ENCODE peak calls at places on chromosomes 6 and 20, in ten cellular contexts. L is epithelial cell of esophagus, F is A673, H is right cardiac atrium, I is A549, A is heart right ventricle, C is left ventricle myocardium inferior, Q is H1, K is uterus, N is choroid plexus epithelial cell. Z is an unnamed sample.

GRCh38 chr6:161168281-161168891 is 105.5 kb downstream of the AGPAT4 start:
- DNase-seq in L (peak; percentile 99), F (peak; percentile 77), H (no peak), I (peak; percentile 6), A (no peak), C (no peak), Q (no peak), K (peak; percentile 43), N (peak; percentile 100), Z (peak; percentile 98)

GRCh38 chr6:36827261-36828079 is 11.8 kb downstream of the CPNE5 start:
- DNase-seq in L (peak; percentile 69), F (no peak), H (peak; percentile 73), I (no peak), A (no peak), C (no peak), Q (no peak), K (peak; percentile 64), N (peak; percentile 76), Z (peak; percentile 60)

GRCh38 chr20:53824779-53825178 is 231.1 kb upstream of the ZNF217 start:
- DNase-seq in L (no peak), F (no peak), H (no peak), I (no peak), A (no peak), C (no peak), Q (no peak), K (no peak), N (peak; percentile 20), Z (no peak)

GRCh38 chr6:85405175-85405852 is 44.6 kb upstream of the NT5E start:
- DNase-seq in L (no peak), F (no peak), H (no peak), I (peak; percentile 25), A (no peak), C (no peak), Q (no peak), K (no peak), N (peak; percentile 38), Z (no peak)

GRCh38 chr20:33006776-33007375 is 628 bp upstream of the BPIFB2 start:
- DNase-seq in L (no peak), F (no peak), H (no peak), I (no peak), A (no peak), C (no peak), Q (no peak), K (no peak), N (no peak), Z (no peak)

GRCh38 chr6:3751730-3752537 is 421 bp upstream of the PXDC1 start:
- DNase-seq in L (peak; percentile 85), F (peak; percentile 88), H (peak; percentile 93), I (peak; percentile 81), A (peak; percentile 88), C (peak; percentile 90), Q (no peak), K (peak; percentile 90), N (peak; percentile 94), Z (peak; percentile 84)

GRCh38 chr20:45857836-45858250 is 429 bp downstream of the ZSWIM3 start:
- DNase-seq in L (peak; percentile 24), F (peak; percentile 29), H (no peak), I (no peak), A (no peak), C (no peak), Q (no peak), K (no peak), N (peak; percentile 39), Z (no peak)

GRCh38 chr6:160121981-160122380 is 366 bp downstream of the SLC22A1 start:
- DNase-seq in L (no peak), F (no peak), H (no peak), I (no peak), A (no peak), C (no peak), Q (no peak), K (peak; percentile 8), N (no peak), Z (no peak)

GRCh38 chr6:139588734-139589418 is 214.4 kb upstream of the CITED2 start:
- DNase-seq in L (peak; percentile 38), F (no peak), H (no peak), I (no peak), A (no peak), C (no peak), Q (no peak), K (no peak), N (peak; percentile 84), Z (peak; percentile 83)

GRCh38 chr6:109961666-109962065 is 16.4 kb upstream of the GPR6 start:
- DNase-seq in L (peak; percentile 73), F (no peak), H (no peak), I (no peak), A (no peak), C (no peak), Q (no peak), K (no peak), N (peak; percentile 35), Z (no peak)

GRCh38 chr6:139635401-139636130 is 261.1 kb upstream of the CITED2 start:
- DNase-seq in L (peak; percentile 88), F (no peak), H (no peak), I (no peak), A (no peak), C (no peak), Q (no peak), K (no peak), N (no peak), Z (no peak)

GRCh38 chr6:129859524-129859923 is 1.6 kb downstream of the TMEM244 start:
- DNase-seq in L (no peak), F (no peak), H (no peak), I (no peak), A (no peak), C (no peak), Q (no peak), K (no peak), N (peak; percentile 42), Z (no peak)

GRCh38 chr6:2669067-2669710 is 81.5 kb downstream of the MYLK4 start:
- DNase-seq in L (no peak), F (no peak), H (no peak), I (no peak), A (no peak), C (no peak), Q (no peak), K (no peak), N (no peak), Z (no peak)

GRCh38 chr6:2680264-2680908 is 70.3 kb downstream of the MYLK4 start:
- DNase-seq in L (no peak), F (no peak), H (no peak), I (no peak), A (no peak), C (no peak), Q (no peak), K (no peak), N (no peak), Z (no peak)

GRCh38 chr6:2677080-2677593 is 73.6 kb downstream of the MYLK4 start:
- DNase-seq in L (no peak), F (no peak), H (no peak), I (no peak), A (no peak), C (no peak), Q (no peak), K (no peak), N (no peak), Z (no peak)

DNA sequence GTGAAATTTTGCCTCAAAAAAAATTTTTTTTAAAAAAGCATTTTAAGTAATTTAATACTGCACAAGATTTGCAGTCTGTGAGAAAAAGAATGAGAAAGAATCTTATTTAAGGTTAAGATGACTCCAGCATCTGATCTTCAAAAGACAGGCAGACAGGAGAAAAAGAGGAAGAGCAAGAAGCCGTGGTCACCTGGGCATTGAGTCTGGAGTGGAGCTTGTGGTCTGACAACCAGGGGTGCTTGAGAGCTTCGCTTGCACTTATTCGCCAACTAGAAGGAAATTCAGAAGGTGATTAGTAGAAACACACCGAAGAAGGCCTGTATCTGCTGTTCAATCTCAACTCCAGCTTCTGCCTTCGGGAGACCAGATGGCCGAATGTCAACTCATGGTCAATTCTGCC is 75.9 kb downstream of the MYLK4 start:
- DNase-seq in L (no peak), F (no peak), H (no peak), I (no peak), A (no peak), C (no peak), Q (no peak), K (no peak), N (no peak), Z (no peak)
- H3K4me3 ChIP-seq in L (no peak overlapping the region), F (no peak overlapping the region), H (no peak overlapping the region), I (no peak overlapping the region), A (no peak overlapping the region), C (no peak overlapping the region), Q (no peak overlapping the region), K (no peak overlapping the region), N (no peak overlapping the region), Z (no peak overlapping the region)

DNA sequence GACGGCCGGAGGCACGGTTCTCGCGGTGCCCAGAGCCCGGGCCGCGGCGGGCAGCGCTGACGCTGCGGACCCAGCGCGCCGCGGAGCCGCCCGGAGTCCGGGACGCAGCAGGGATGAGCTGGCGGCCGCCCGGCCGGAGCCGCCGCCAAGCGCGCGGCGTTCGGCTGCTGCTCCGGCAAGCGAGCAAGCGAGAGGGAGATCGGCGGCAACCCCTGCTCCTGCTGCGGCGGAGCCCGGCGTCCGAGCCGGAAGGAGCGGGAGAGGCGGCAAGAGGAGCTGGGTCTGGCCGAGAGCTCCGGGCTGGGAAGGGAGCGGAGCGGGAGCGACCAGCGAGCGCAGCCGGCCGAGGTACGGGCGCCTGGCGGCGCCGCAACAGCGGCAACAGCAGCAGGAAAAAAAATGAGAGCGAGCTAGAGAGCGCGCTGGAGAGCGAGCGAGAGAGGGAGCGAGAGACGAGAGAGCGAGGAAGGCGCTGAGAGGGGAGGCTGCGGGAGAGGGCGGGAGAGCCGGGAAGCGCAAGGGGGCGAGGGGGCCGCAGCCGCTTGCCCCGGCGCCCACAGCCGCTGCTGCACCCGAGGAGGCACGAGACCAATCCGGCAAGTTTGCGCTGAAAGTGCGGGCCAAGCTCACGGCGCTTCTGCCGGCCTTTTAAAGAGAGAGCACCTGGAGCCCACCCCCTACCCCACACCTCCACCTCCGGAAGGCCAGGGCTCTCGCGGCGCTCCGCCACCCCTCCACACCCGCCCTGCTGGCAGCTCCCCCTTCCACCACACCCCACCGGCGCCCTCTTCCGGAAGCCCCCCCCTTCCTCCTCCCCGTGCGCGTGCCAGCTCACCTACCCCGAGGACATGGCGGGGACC is 496 bp downstream of the GRM4 start:
- DNase-seq in L (peak; percentile 63), F (peak; percentile 61), H (no peak), I (no peak), A (no peak), C (no peak), Q (no peak), K (no peak), N (peak; percentile 65), Z (peak; percentile 12)
- H3K4me3 ChIP-seq in L (peak overlapping the region; percentile 26), F (peak overlapping the region; percentile 46), H (peak overlapping the region; percentile 17), I (peak overlapping the region; percentile 48), A (peak overlapping the region; percentile 36), C (peak overlapping the region; percentile 61), Q (peak overlapping the region; percentile 61), K (peak overlapping the region; percentile 32), N (peak overlapping the region; percentile 46), Z (peak overlapping the region; percentile 50)

DNA sequence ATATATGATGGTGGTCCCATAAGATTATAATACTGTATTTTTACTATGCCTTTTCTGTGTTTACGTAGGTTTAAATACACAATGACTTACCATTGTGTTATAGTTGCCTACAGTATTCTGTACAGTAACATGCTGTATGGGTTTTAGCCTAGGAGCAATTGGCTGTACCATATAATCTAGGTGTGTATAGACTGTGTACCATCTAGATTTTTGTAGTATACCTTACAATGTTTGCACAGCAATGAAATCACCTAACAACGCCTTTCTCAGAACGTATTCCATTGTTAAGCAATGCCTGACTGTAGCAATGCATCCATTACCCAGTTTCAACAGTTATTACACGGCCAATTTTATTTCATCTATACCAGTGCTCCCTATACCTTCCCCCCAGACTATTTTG is 10.7 kb downstream of the MACROD2 start:
- DNase-seq in L (no peak), F (no peak), H (no peak), I (no peak), A (no peak), C (no peak), Q (no peak), K (no peak), N (no peak), Z (no peak)
- H3K4me3 ChIP-seq in L (no peak overlapping the region), F (no peak overlapping the region), H (no peak overlapping the region), I (no peak overlapping the region), A (no peak overlapping the region), C (no peak overlapping the region), Q (no peak overlapping the region), K (no peak overlapping the region), N (no peak overlapping the region), Z (no peak overlapping the region)

GRCh38 chr6:91653954-91654843 is 1067.3 kb upstream of the MAP3K7 start:
- DNase-seq in L (no peak), F (no peak), H (no peak), I (no peak), A (no peak), C (no peak), Q (no peak), K (no peak), N (no peak), Z (no peak)
- H3K4me3 ChIP-seq in L (no peak overlapping the region), F (no peak overlapping the region), H (no peak overlapping the region), I (no peak overlapping the region), A (no peak overlapping the region), C (no peak overlapping the region), Q (no peak overlapping the region), K (no peak overlapping the region), N (no peak overlapping the region), Z (no peak overlapping the region)